ENCODE peak calls at places on chromosomes 2 and 18, in five cellular contexts. Y is endothelial cell, Z is psoas muscle, G is esophagus squamous epithelium, V is stomach. M is an unnamed sample.

GRCh38 chr2:121746071-121746578 is 9.3 kb upstream of the TSN start:
- DNase-seq in Y (peak), Z (no peak), G (no peak), V (no peak), M (no peak)

GRCh38 chr2:177483531-177483930 is 91.0 kb downstream of the AGPS start:
- DNase-seq in Y (no peak), Z (no peak), G (no peak), V (no peak), M (no peak)

GRCh38 chr2:197804049-197804757 is at the start of gene PLCL1:
- DNase-seq in Y (peak), Z (peak), G (peak), V (peak), M (peak)

GRCh38 chr2:86372641-86373502 is 35.4 kb upstream of the REEP1 start:
- DNase-seq in Y (peak), Z (no peak), G (no peak), V (peak), M (no peak)

GRCh38 chr2:145170787-145171186 is 650.9 kb upstream of the ZEB2 start:
- DNase-seq in Y (no peak), Z (no peak), G (no peak), V (no peak), M (no peak)

GRCh38 chr2:109217362-109218086 is 88.5 kb downstream of the SH3RF3 start:
- DNase-seq in Y (no peak), Z (no peak), G (no peak), V (no peak), M (no peak)

GRCh38 chr2:98908909-98909308 is 27.1 kb downstream of the CRACDL start:
- DNase-seq in Y (no peak), Z (no peak), G (no peak), V (peak), M (peak)

GRCh38 chr2:101151141-101151858 is at the start of gene TBC1D8:
- DNase-seq in Y (peak), Z (peak), G (peak), V (peak), M (peak)

GRCh38 chr2:120538691-120539420 is 192.9 kb downstream of the INHBB start:
- DNase-seq in Y (no peak), Z (no peak), G (no peak), V (no peak), M (no peak)

GRCh38 chr18:43671431-43671830 is 394.1 kb upstream of the SYT4 start:
- DNase-seq in Y (no peak), Z (no peak), G (no peak), V (no peak), M (no peak)

GRCh38 chr2:50769416-50769815 is 262.5 kb downstream of the NRXN1 start:
- DNase-seq in Y (peak), Z (no peak), G (no peak), V (no peak), M (no peak)

GRCh38 chr18:75784413-75784812 is 356.9 kb upstream of the SMIM21 start:
- DNase-seq in Y (no peak), Z (no peak), G (no peak), V (no peak), M (no peak)

GRCh38 chr2:200320344-200320743 is 13.9 kb downstream of the SPATS2L start:
- DNase-seq in Y (no peak), Z (no peak), G (no peak), V (no peak), M (no peak)

GRCh38 chr2:126782648-126783047 is 116.0 kb upstream of the TEX51 start:
- DNase-seq in Y (no peak), Z (no peak), G (no peak), V (no peak), M (no peak)

GRCh38 chr2:164842624-164842966 is 972 bp upstream of the COBLL1 start:
- DNase-seq in Y (no peak), Z (no peak), G (no peak), V (no peak), M (no peak)

GRCh38 chr2:579961-580360 is 97.2 kb downstream of the TMEM18 start:
- DNase-seq in Y (no peak), Z (no peak), G (no peak), V (no peak), M (peak)

GRCh38 chr2:238106698-238107524 is 6.8 kb downstream of the ESPNL start:
- DNase-seq in Y (no peak), Z (peak), G (no peak), V (peak), M (peak)

GRCh38 chr2:105308785-105309540 is 20.6 kb downstream of the TGFBRAP1 start:
- DNase-seq in Y (no peak), Z (peak), G (no peak), V (no peak), M (no peak)

GRCh38 chr2:230326453-230327417 is at the start of gene SP140L:
- DNase-seq in Y (no peak), Z (peak), G (peak), V (peak), M (no peak)

GRCh38 chr2:65431417-65432226 is 777 bp downstream of the SPRED2 start:
- DNase-seq in Y (peak), Z (peak), G (no peak), V (peak), M (no peak)

GRCh38 chr2:162072976-162073775 is 839 bp downstream of the DPP4 start:
- DNase-seq in Y (no peak), Z (no peak), G (no peak), V (no peak), M (no peak)

GRCh38 chr2:202165945-202166344 is 72.5 kb downstream of the SUMO1 start:
- DNase-seq in Y (no peak), Z (no peak), G (no peak), V (no peak), M (no peak)

GRCh38 chr2:191677091-191677645 is 768 bp upstream of the NABP1 start:
- DNase-seq in Y (no peak), Z (no peak), G (peak), V (peak), M (no peak)

GRCh38 chr2:60485055-60485454 is 68.4 kb downstream of the BCL11A start:
- DNase-seq in Y (no peak), Z (no peak), G (no peak), V (no peak), M (no peak)

GRCh38 chr2:128590309-128591021 is 271.8 kb upstream of the HS6ST1 start:
- DNase-seq in Y (no peak), Z (no peak), G (no peak), V (peak), M (peak)

GRCh38 chr18:8974696-8975095 is 127.8 kb upstream of the NDUFV2 start:
- DNase-seq in Y (no peak), Z (no peak), G (no peak), V (no peak), M (no peak)

GRCh38 chr18:21489119-21489750 is 111.3 kb downstream of the ESCO1 start:
- DNase-seq in Y (peak), Z (no peak), G (no peak), V (peak), M (no peak)

GRCh38 chr2:73036779-73037165 is 34.7 kb downstream of the SFXN5 start:
- DNase-seq in Y (no peak), Z (no peak), G (no peak), V (no peak), M (no peak)

GRCh38 chr2:217279571-217279970 is 419.7 kb upstream of the TNP1 start:
- DNase-seq in Y (no peak), Z (no peak), G (no peak), V (no peak), M (no peak)

GRCh38 chr2:64637000-64637628 is 16.6 kb downstream of the SERTAD2 start:
- DNase-seq in Y (no peak), Z (no peak), G (no peak), V (no peak), M (no peak)

GRCh38 chr2:175147196-175147595 is 20.8 kb downstream of the ATF2 start:
- DNase-seq in Y (no peak), Z (no peak), G (no peak), V (no peak), M (no peak)

GRCh38 chr2:42786561-42787345 is 5.6 kb downstream of the HAAO start:
- DNase-seq in Y (no peak), Z (no peak), G (no peak), V (no peak), M (peak)

GRCh38 chr2:217366996-217367395 is 507.1 kb upstream of the TNP1 start:
- DNase-seq in Y (no peak), Z (no peak), G (no peak), V (no peak), M (no peak)

GRCh38 chr18:28138816-28139215 is 38.1 kb downstream of the CDH2 start:
- DNase-seq in Y (no peak), Z (no peak), G (no peak), V (no peak), M (no peak)

GRCh38 chr2:55150834-55151233 is 81.3 kb downstream of the CLHC1 start:
- DNase-seq in Y (no peak), Z (no peak), G (no peak), V (no peak), M (no peak)

GRCh38 chr18:27723168-27723567 is 453.8 kb downstream of the CDH2 start:
- DNase-seq in Y (no peak), Z (no peak), G (no peak), V (no peak), M (no peak)

GRCh38 chr18:58350526-58350925 is 278.4 kb downstream of the ALPK2 start:
- DNase-seq in Y (no peak), Z (no peak), G (no peak), V (no peak), M (no peak)

GRCh38 chr2:88159955-88160415 is 10.2 kb upstream of the THNSL2 start:
- DNase-seq in Y (peak), Z (no peak), G (no peak), V (peak), M (no peak)
- TF ChIP-seq CTCF in Y (peak), Z (peak), G (peak), V (peak), M (peak)

GRCh38 chr2:103734911-103735310 is 973.1 kb downstream of the TMEM182 start:
- DNase-seq in Y (no peak), Z (no peak), G (no peak), V (no peak), M (no peak)
- TF ChIP-seq CTCF in Y (no peak), Z (no peak), G (no peak), V (no peak), M (no peak)

DNA sequence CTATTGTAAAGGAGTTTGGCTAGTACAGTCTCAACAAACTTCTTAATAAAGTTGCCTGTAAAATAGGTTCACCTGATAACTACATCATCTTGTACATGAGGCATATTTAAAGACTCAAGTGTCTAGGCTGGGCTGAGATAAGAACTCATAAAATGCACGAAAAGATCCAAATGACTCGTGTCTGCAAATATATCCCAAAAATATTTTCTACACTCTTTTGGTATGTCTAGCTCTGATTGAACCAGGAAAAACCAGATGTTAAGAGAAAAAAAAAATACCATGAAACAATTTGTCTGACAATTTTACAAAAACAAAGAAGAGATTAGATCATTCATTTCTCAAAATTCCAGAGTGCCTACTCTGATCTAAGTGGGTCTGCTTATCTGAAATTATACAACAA is 166.9 kb upstream of the OSR1 start:
- DNase-seq in Y (no peak), Z (no peak), G (no peak), V (no peak), M (no peak)
- TF ChIP-seq CTCF in Y (no peak), Z (no peak), G (no peak), V (no peak), M (no peak)

DNA sequence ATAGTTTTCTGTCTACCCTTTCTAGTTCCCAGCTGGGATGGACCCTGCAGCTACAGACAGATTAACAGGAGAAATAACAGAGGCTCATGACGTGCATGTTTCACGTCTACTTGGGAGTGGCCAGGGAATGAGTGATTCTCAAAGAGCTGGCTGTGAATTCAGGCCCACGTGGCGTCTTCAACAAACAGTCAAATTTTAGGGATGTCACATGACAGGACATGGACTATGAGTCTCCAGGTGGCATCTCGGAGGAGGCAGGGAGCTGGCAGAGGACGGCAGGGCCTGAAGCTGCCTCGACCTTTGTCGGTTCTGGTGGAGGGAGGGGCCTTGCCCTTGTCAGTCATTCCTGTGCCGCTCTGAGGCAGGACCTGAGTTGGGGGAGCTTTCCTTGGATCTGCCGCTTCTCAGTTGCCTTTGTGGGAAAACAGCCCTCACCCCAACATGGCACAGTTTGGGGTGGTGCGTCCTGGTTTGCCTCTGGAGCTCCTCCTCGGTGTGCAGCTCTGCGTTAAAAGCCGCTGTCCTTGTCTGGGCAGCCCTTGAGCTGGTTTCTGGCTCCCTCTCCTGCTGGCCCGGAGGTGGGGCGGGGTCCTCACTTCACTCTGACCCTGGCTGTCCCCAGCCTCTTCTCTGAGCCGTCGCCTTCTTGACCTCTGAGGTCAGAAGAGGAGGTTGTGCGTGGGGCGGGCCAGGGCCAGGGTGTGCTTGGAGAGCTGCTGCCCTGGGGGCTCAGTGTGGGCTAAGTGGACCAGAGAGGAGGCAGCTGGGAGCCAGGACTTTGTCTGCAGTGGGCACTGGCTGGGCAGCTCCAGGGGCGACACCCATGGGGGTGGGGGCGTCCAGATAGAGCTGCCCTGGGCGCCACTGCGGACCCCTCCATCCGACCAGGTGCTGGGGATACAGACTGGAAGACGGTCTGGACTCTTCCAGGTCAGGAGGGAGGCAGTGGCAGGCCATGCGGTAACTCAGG is 12.1 kb upstream of the GAL3ST2 start:
- DNase-seq in Y (peak), Z (no peak), G (no peak), V (no peak), M (no peak)
- TF ChIP-seq CTCF in Y (no peak), Z (no peak), G (no peak), V (no peak), M (no peak)

GRCh38 chr2:68925298-68925885 is 27.3 kb downstream of the GKN2 start:
- DNase-seq in Y (peak), Z (no peak), G (no peak), V (peak), M (no peak)
- TF ChIP-seq CTCF in Y (peak), Z (peak), G (peak), V (peak), M (peak)

DNA sequence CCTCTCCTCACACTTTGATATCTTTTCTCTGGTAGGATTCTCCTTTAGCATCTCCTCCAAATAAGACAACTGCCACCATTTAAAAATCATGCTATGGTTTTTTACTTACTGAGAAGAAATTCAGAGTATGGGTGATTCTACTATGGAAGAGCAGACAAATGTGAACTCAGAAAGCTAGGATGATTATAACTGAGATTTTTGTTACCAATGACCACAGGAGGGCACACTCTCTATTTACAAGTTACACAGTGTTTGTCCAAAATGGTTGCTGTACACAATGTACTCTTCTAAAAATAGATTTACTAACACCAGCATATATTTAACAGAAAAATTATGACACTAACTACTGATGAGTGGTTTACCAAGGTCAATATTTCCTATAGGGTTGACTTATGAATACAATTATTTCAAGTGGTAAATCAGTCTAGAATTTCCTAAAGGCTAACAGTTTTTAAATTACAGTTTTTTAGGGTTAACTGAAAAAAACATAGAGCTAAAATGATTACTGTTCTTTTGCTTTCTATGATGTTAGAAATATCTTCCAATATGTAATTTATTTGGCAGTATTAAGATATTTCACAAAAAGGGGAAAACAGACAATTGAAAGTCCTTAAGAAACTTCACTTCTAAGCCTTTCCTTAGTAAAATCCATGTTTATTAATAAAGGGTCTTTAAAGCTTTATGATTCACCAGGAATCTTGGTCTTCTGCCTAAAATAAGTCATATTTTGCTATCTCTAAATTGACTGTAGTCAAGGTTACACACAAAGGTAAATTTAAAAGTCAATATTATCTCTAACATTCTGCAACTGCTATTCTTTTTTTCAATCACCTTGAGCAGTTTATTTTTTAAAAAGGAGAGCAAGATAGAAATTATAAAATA is 57.2 kb downstream of the MAP4K3 start:
- DNase-seq in Y (peak), Z (no peak), G (no peak), V (no peak), M (no peak)
- TF ChIP-seq CTCF in Y (peak), Z (peak), G (peak), V (no peak), M (peak)

DNA sequence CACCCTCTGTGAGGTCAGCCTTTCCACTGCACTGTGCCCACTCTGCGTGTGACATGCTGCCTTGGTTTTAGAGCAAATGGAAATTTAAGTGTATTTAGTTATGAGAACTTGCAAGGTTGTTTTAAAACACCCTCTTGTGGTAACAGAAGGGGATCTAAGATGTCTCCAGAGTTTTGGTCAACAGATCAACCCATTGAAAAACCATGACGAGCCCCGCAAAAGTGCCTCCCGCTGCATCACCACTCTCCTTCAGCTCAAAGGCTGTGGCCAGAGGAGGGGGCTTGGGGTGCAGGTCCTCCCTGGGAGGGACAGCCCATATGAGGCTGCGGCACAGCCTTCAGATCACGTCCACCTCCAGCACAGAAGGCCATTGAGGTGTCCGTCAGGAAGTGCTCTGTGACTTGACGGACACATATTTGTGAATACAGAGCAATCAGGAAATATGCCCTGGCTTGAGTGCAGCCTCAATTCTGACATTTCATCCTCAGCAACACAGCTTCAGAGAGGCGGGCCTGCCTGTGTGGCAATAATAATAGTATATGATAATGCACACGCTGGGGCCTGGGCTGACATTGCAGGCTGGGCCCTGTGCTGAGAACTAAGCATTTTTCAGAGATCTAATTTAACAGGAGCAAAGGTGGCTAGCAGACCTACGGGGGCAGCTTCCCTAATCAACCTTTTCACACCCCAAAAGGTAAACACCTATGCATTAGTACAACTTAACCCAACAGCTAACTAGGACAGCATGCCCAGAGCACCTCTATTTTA is 213.9 kb downstream of the ANAPC1 start:
- DNase-seq in Y (no peak), Z (no peak), G (no peak), V (no peak), M (peak)
- TF ChIP-seq CTCF in Y (no peak), Z (no peak), G (no peak), V (no peak), M (peak)